ENCODE peak calls at places on chromosomes 13 and 19, in five cellular contexts. R is GM23338, I is psoas muscle, K is heart left ventricle, Y is IMR-90. E is an unnamed sample. For H3K27me3, the result is how much of the 10 kb centered on the place peaks cover.

GRCh38 chr19:29075149-29075548 is 137.8 kb downstream of the UQCRFS1 start:
- DNase-seq in R (no peak), Y (no peak), I (no peak), K (no peak), E (no peak)

GRCh38 chr13:58935689-58936088 is 1228.0 kb downstream of the DIAPH3 start:
- DNase-seq in I (no peak), Y (no peak), R (no peak), K (no peak), E (no peak)

GRCh38 chr13:41543664-41544300 is 86.4 kb downstream of the RGCC start:
- DNase-seq in K (no peak), Y (no peak), R (no peak), I (no peak), E (no peak)

GRCh38 chr19:12715929-12716328 is 7.8 kb downstream of the TNPO2 start:
- DNase-seq in R (no peak), I (no peak), K (no peak), Y (no peak), E (no peak)

GRCh38 chr13:24233351-24233901 is 72.9 kb downstream of the SPATA13 start:
- DNase-seq in I (no peak), Y (peak), K (no peak), R (peak), E (no peak)

GRCh38 chr13:93233997-93234416 is 7.4 kb downstream of the GPC6 start:
- DNase-seq in R (peak), Y (no peak), K (no peak), I (no peak), E (no peak)

GRCh38 chr13:112842343-112842856 is 126.6 kb upstream of the MCF2L start:
- DNase-seq in I (peak), R (peak), Y (no peak), K (peak), E (no peak)

GRCh38 chr19:54418030-54418929 is 3.0 kb downstream of the TTYH1 start:
- DNase-seq in R (peak), I (no peak), Y (peak), K (no peak), E (no peak)

GRCh38 chr13:50376895-50377575 is 361.8 kb downstream of the KCNRG start:
- DNase-seq in R (peak), K (peak), I (peak), Y (no peak), E (no peak)

GRCh38 chr19:12913011-12913561 is 6.0 kb downstream of the SYCE2 start:
- DNase-seq in I (peak), R (peak), K (peak), Y (peak), E (peak)

GRCh38 chr19:21022996-21023395 is 2.5 kb downstream of the ZNF430 start:
- DNase-seq in K (no peak), R (no peak), Y (peak), I (no peak), E (no peak)

GRCh38 chr19:31693131-31693700 is 344.0 kb upstream of the TSHZ3 start:
- DNase-seq in R (peak), Y (no peak), I (no peak), K (no peak), E (no peak)

GRCh38 chr19:13717194-13717643 is 47.1 kb upstream of the MRI1 start:
- DNase-seq in R (no peak), K (no peak), Y (peak), I (no peak), E (no peak)

GRCh38 chr13:80030491-80030890 is 310.4 kb downstream of the SPRY2 start:
- DNase-seq in I (no peak), R (peak), Y (no peak), K (peak), E (peak)

GRCh38 chr19:50461066-50461875 is 15.0 kb upstream of the EMC10 start:
- DNase-seq in R (peak), I (peak), Y (peak), K (peak), E (peak)

GRCh38 chr13:51523082-51523518 is 61.2 kb upstream of the WDFY2 start:
- DNase-seq in Y (peak), K (peak), R (no peak), I (peak), E (no peak)

GRCh38 chr13:55517312-55517711 is 1623.4 kb upstream of the PRR20A start:
- DNase-seq in I (no peak), K (no peak), Y (no peak), R (peak), E (no peak)

GRCh38 chr13:49098198-49098597 is 121.9 kb upstream of the MLNR start:
- DNase-seq in Y (peak), K (no peak), R (no peak), I (no peak), E (no peak)

GRCh38 chr13:76048675-76049396 is 412.7 kb downstream of the LMO7 start:
- DNase-seq in R (no peak), Y (no peak), I (no peak), K (no peak), E (no peak)

GRCh38 chr13:44752184-44752583 is 176.1 kb upstream of the TSC22D1 start:
- DNase-seq in R (no peak), I (no peak), K (no peak), Y (no peak), E (no peak)

GRCh38 chr13:49554387-49554786 is 31.0 kb downstream of the RCBTB1 start:
- DNase-seq in R (peak), Y (no peak), I (no peak), K (no peak), E (no peak)

GRCh38 chr19:14432817-14433453 is at the start of gene PKN1:
- DNase-seq in I (peak), K (peak), Y (no peak), R (peak), E (no peak)

GRCh38 chr19:5916201-5916708 is 2.2 kb downstream of the CAPS start:
- DNase-seq in R (no peak), K (peak), Y (no peak), I (no peak), E (no peak)

GRCh38 chr13:76968041-76968440 is 19.7 kb downstream of the ACOD1 start:
- DNase-seq in I (no peak), K (no peak), Y (no peak), R (no peak), E (no peak)

GRCh38 chr13:78787189-78787588 is 128.2 kb upstream of the OBI1 start:
- DNase-seq in I (no peak), K (no peak), Y (no peak), R (no peak), E (no peak)

GRCh38 chr19:53147645-53148044 is 11.2 kb downstream of the ZNF347 start:
- DNase-seq in K (no peak), I (no peak), Y (no peak), R (no peak), E (no peak)

GRCh38 chr13:98500963-98501421 is 75.9 kb downstream of the STK24 start:
- DNase-seq in I (no peak), R (no peak), K (no peak), Y (no peak), E (no peak)

GRCh38 chr13:37453246-37453645 is 145.3 kb downstream of the POSTN start:
- DNase-seq in Y (no peak), R (no peak), I (no peak), K (no peak), E (no peak)

GRCh38 chr19:48806518-48806817 is 4.4 kb downstream of the BCAT2 start:
- DNase-seq in R (peak), K (peak), Y (no peak), I (peak), E (no peak)

GRCh38 chr13:102697929-102698648 is 3.2 kb upstream of the METTL21C start:
- DNase-seq in K (no peak), Y (no peak), I (no peak), R (no peak), E (no peak)

GRCh38 chr19:35714601-35715354 is 3.0 kb upstream of the KMT2B start:
- DNase-seq in I (no peak), R (peak), K (no peak), Y (no peak), E (peak)

GRCh38 chr13:113399755-113400149 is 35.8 kb upstream of the GRTP1 start:
- DNase-seq in R (no peak), Y (no peak), I (no peak), K (peak), E (no peak)

GRCh38 chr19:42571136-42571535 is 23.6 kb downstream of the CEACAM8 start:
- DNase-seq in Y (no peak), I (no peak), K (no peak), R (no peak), E (no peak)

GRCh38 chr19:38838208-38838985 is 6.8 kb upstream of the ECH1 start:
- DNase-seq in K (no peak), R (no peak), I (peak), Y (no peak), E (peak)

GRCh38 chr19:8305798-8306197 is 2.4 kb downstream of the CD320 start:
- DNase-seq in R (no peak), I (peak), K (peak), Y (no peak), E (no peak)

GRCh38 chr13:73390100-73390499 is 331.3 kb downstream of the KLF5 start:
- DNase-seq in I (no peak), K (no peak), R (no peak), Y (no peak), E (no peak)

GRCh38 chr13:107370036-107370785 is 802.3 kb upstream of the ARGLU1 start:
- DNase-seq in I (no peak), R (no peak), K (no peak), Y (peak), E (no peak)

GRCh38 chr19:11657307-11657706 is 60.0 kb downstream of the ZNF627 start:
- DNase-seq in Y (no peak), R (no peak), K (no peak), I (no peak), E (no peak)

GRCh38 chr19:58020985-58021384 is 12.8 kb upstream of the ZSCAN1 start:
- DNase-seq in R (no peak), I (no peak), K (no peak), Y (no peak), E (no peak)

GRCh38 chr19:3320853-3321252 is 45.5 kb upstream of the NFIC start:
- DNase-seq in Y (no peak), I (no peak), R (no peak), K (no peak), E (no peak)
- H3K27me3 ChIP-seq in Y (under half), I (under half), R (under half), K (under half), E (under half)

GRCh38 chr13:100302391-100302790 is 213.5 kb downstream of the PCCA start:
- DNase-seq in R (no peak), I (no peak), K (no peak), Y (no peak), E (no peak)

GRCh38 chr13:100305398-100305797 is 216.5 kb downstream of the PCCA start:
- DNase-seq in I (no peak), R (no peak), Y (no peak), K (no peak), E (no peak)

GRCh38 chr13:100306444-100306999 is 217.6 kb downstream of the PCCA start:
- DNase-seq in R (peak), I (no peak), Y (no peak), K (no peak), E (no peak)

GRCh38 chr13:100304241-100304640 is 215.3 kb downstream of the PCCA start:
- DNase-seq in Y (no peak), K (no peak), I (no peak), R (no peak), E (no peak)

DNA sequence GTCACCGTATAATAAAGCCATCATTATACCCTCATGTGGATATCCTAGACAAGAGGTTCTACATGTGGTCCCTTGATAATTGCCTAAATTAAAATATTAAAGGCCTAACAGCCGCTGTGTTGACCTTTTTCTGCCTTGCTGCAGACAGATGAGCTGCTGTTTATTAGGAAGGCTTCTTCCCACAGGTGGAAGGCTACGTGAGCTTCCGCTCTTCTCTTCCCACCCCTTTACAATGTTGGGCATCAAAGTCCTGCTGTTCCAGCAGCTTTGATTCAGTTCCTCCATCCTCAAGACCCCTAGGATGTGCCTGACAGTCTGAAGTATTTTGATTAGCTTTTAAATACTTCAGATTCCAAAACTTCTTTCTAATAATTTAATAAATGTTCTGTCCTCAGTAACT is 217.1 kb downstream of the PCCA start:
- DNase-seq in Y (no peak), I (no peak), K (no peak), R (peak), E (no peak)
- H3K27ac ChIP-seq in Y (no peak), I (no peak), K (no peak), R (peak), E (no peak)

GRCh38 chr13:26718872-26719271 is 41.7 kb downstream of the GPR12 start:
- DNase-seq in Y (no peak), R (no peak), I (no peak), K (no peak), E (no peak)
- H3K27me3 ChIP-seq in Y (under half), R (under half), I (under half), K (under half), E (under half)

DNA sequence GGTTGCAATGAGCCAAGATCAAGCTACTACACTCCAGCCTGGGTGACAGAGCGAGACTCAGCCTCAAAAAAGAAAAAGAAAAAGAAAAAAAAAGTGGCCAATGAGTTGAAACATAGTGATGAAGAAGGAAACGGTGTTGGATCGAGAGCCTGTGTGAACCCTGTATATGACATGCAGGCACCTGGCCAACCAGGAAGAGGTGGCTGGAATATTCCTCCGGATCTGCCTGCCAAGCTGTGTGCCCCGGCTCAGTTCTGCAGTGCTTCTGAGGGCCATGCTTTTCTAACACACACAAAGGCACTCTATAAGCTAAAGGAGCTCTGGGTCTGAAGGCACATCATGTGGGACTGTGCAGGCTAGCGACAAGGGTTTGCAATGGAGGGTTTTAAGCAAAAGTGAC is 3.7 kb upstream of the ZNF444 start:
- DNase-seq in I (no peak), K (no peak), R (no peak), Y (no peak), E (peak)
- H3K27ac ChIP-seq in I (no peak), K (no peak), R (peak), Y (no peak), E (peak)

DNA sequence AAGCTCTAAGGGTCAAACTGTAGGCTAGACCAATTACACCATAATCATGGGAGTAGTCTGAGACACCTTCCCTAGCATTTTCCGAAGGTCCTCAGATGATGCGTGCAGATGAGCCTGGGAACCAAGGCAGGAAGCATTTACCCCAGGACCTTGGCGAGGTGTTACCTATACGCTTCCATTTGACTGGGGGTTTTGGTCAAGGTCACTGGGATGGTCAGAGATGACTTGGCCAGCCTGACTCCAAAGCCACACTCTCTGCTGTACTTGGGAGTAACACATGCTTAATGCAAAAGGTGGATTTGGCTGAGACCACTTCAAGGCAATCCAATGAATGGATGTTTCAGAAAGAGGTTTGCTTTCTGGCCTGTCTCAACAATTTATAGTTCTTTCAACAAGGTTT is 98.9 kb upstream of the IRS2 start:
- DNase-seq in R (no peak), I (no peak), Y (no peak), K (no peak), E (no peak)
- H3K27me3 ChIP-seq in R (under half), I (under half), Y (under half), K (under half), E (under half)

GRCh38 chr19:18029617-18030338 is 21.8 kb downstream of the ARRDC2 start:
- DNase-seq in R (no peak), I (peak), K (peak), Y (peak), E (no peak)
- H3K27ac ChIP-seq in R (no peak), I (peak), K (no peak), Y (no peak), E (peak)

GRCh38 chr19:46720516-46721239 is 3.8 kb upstream of the PRKD2 start:
- DNase-seq in R (no peak), K (no peak), Y (no peak), I (no peak), E (no peak)

GRCh38 chr19:46718934-46719551 is 2.1 kb upstream of the PRKD2 start:
- DNase-seq in R (no peak), I (no peak), K (no peak), Y (no peak), E (no peak)

GRCh38 chr19:46718157-46718933 is 1.4 kb upstream of the PRKD2 start:
- DNase-seq in K (no peak), I (no peak), Y (no peak), R (peak), E (no peak)

GRCh38 chr19:46721269-46722003 is 4.5 kb upstream of the PRKD2 start:
- DNase-seq in R (peak), I (no peak), K (no peak), Y (no peak), E (no peak)

DNA sequence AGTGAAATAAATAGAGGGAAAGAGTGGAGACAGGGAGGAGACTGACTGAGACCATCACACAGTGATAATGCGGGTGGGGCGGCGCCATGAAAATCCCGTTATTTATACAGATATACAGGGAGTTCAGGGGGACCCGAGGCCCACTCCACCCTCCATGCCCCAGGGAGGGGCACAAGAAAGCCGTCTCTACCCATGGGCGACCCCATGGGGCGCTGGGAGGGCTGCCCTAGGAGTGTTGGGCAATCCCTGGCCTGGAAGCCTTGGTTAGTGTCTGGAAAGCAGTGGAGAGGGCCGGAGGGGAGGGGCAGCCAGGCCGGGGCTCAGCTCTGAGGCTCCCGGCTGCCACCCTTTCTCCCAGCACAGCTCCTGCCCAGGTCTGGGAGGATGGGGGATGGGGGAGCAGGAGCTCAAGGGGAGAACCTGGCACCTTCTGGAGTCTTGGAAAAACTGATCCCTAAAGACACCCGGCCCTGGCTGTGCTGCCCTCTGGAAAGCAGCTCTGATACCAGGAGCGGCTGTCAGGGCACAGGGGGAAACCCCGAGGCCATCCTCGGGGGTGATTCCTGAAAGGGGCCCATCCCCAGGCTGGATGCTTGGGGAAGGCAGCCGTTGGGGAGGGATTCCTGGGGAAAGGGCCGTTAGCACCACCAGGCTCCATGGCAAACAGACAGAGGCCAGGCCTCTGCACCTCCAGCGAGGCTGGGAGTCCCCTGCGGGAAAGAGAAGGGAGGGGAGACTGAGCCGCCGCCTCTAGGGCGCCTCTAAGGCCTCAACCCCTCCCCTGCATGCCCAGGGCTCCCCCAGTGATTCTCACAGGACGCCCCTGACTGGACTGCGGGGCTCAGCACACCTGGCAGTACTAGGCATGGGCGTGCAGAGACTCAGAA is 3.0 kb upstream of the PRKD2 start:
- DNase-seq in Y (no peak), I (no peak), K (no peak), R (no peak), E (no peak)
- H3K27me3 ChIP-seq in Y (under half), I (under half), K (under half), R (under half), E (under half)

GRCh38 chr13:97133554-97133953 is 88.6 kb upstream of the MBNL2 start:
- DNase-seq in I (no peak), Y (no peak), K (no peak), R (no peak), E (no peak)
- H3K27ac ChIP-seq in I (no peak), Y (no peak), K (no peak), R (no peak), E (no peak)

GRCh38 chr13:42652642-42653415 is 78.9 kb downstream of the TNFSF11 start:
- DNase-seq in K (no peak), R (peak), Y (no peak), I (no peak), E (no peak)

GRCh38 chr13:42650470-42650869 is 76.5 kb downstream of the TNFSF11 start:
- DNase-seq in Y (no peak), K (no peak), R (no peak), I (no peak), E (no peak)

GRCh38 chr13:42653694-42654093 is 79.7 kb downstream of the TNFSF11 start:
- DNase-seq in I (no peak), K (no peak), Y (no peak), R (no peak), E (no peak)

GRCh38 chr13:42651936-42652641 is 78.1 kb downstream of the TNFSF11 start:
- DNase-seq in Y (no peak), K (no peak), R (no peak), I (no peak), E (no peak)

DNA sequence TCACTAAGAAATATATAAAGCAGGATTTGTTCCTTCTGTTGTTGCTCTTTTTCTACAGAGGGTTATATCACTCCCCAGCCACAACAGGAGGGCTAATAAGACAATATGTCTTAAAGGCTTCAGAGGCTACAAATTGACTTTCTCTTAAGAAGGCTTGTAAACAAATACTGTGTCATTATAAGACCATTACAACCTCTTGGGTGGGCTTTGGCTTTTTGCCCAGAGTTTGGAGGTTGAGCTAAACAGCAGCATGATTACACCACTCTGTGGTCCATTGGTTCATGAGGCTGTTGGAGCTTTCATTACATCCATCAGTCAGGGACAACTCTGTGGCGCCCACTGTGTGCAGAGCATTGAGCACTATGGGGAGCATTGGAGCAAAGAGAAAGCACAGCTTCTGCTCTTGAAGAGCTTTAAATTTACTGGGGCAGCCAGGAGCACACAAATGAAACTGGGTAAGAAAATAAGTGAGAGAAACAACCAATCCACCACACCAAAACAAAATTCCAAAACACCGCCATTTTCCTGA is 75.9 kb downstream of the TNFSF11 start:
- DNase-seq in I (no peak), R (no peak), K (no peak), Y (no peak), E (no peak)
- H3K27me3 ChIP-seq in I (under half), R (under half), K (under half), Y (under half), E (under half)

GRCh38 chr13:20219585-20219984 is 12.5 kb downstream of the GJB6 start:
- DNase-seq in I (no peak), Y (no peak), R (no peak), K (no peak), E (no peak)
- H3K27ac ChIP-seq in I (no peak), Y (no peak), R (no peak), K (no peak), E (no peak)